ENCODE peak calls at places on chromosomes 16 and 17, in five cellular contexts. B is neural progenitor cell, Y is NAMALWA, I is prostate gland, N is skeletal muscle cell. C is an unnamed sample.

GRCh38 chr17:39677581-39678339 is 9.5 kb downstream of the PNMT start:
- DNase-seq in Y (no peak), I (no peak), B (no peak), N (no peak), C (no peak)

GRCh38 chr17:320139-320538 is 32.5 kb downstream of the RPH3AL start:
- DNase-seq in Y (no peak), N (no peak), B (no peak), I (no peak), C (no peak)

GRCh38 chr16:89473791-89474414 is 16.5 kb downstream of the ANKRD11 start:
- DNase-seq in B (no peak), I (no peak), N (peak; percentile 39), Y (no peak), C (no peak)

GRCh38 chr16:12386076-12386641 is 409.6 kb downstream of the SNX29 start:
- DNase-seq in Y (no peak), N (no peak), B (no peak), I (no peak), C (no peak)

GRCh38 chr17:59329558-59330313 is 1.7 kb upstream of the YPEL2 start:
- DNase-seq in Y (peak; percentile 85), N (peak; percentile 43), I (peak; percentile 40), B (peak; percentile 93), C (peak; percentile 64)

GRCh38 chr17:18889658-18890057 is 31.7 kb downstream of the PRPSAP2 start:
- DNase-seq in Y (no peak), N (no peak), B (no peak), I (no peak), C (no peak)

GRCh38 chr17:36592316-36592710 is 634 bp downstream of the DHRS11 start:
- DNase-seq in N (no peak), B (peak; percentile 66), I (no peak), Y (peak; percentile 29), C (no peak)

GRCh38 chr17:43118679-43119615 is 6.2 kb downstream of the BRCA1 start:
- DNase-seq in I (no peak), B (no peak), Y (no peak), N (no peak), C (no peak)

GRCh38 chr17:66373944-66374817 is 71.8 kb downstream of the PRKCA start:
- DNase-seq in N (no peak), I (no peak), B (peak; percentile 56), Y (no peak), C (no peak)

GRCh38 chr16:47037396-47037745 is 63.9 kb upstream of the DNAJA2 start:
- DNase-seq in Y (peak; percentile 21), N (no peak), B (peak; percentile 48), I (no peak), C (no peak)

GRCh38 chr17:17823433-17824118 is 13.2 kb downstream of the SREBF1 start:
- DNase-seq in Y (peak; percentile 80), B (peak; percentile 99), N (no peak), I (peak; percentile 85), C (no peak)

GRCh38 chr16:75927824-75928223 is 201.5 kb upstream of the CPHXL start:
- DNase-seq in Y (no peak), B (no peak), I (no peak), N (no peak), C (no peak)

GRCh38 chr17:50953831-50954601 is 87.9 kb upstream of the TOB1 start:
- DNase-seq in I (peak; percentile 85), B (peak; percentile 69), N (peak; percentile 86), Y (no peak), C (no peak)

GRCh38 chr17:40818733-40819527 is 3.5 kb downstream of the KRT10 start:
- DNase-seq in I (peak; percentile 62), N (no peak), Y (peak; percentile 76), B (peak; percentile 93), C (no peak)

GRCh38 chr16:81190667-81191066 is 47.8 kb upstream of the BCO1 start:
- DNase-seq in I (no peak), Y (no peak), N (no peak), B (no peak), C (no peak)

GRCh38 chr17:32697728-32698625 is 178.9 kb downstream of the MYO1D start:
- DNase-seq in N (no peak), B (no peak), I (no peak), Y (no peak), C (no peak)

GRCh38 chr17:82912571-82913089 is 72.8 kb upstream of the ZNF750 start:
- DNase-seq in B (no peak), Y (no peak), I (no peak), N (no peak), C (no peak)

GRCh38 chr17:48961516-48962233 is 6.7 kb downstream of the GIP start:
- DNase-seq in B (peak; percentile 56), N (no peak), I (no peak), Y (no peak), C (peak; percentile 17)

GRCh38 chr16:56354016-56354415 is 71.3 kb downstream of the AMFR start:
- DNase-seq in N (no peak), Y (no peak), I (no peak), B (no peak), C (no peak)

GRCh38 chr17:67359960-67360817 is 6.2 kb downstream of the PSMD12 start:
- DNase-seq in B (peak; percentile 35), Y (peak; percentile 66), N (no peak), I (no peak), C (no peak)

GRCh38 chr17:1720856-1721386 is 3.6 kb upstream of the WDR81 start:
- DNase-seq in N (no peak), B (peak; percentile 64), Y (peak; percentile 64), I (peak; percentile 56), C (no peak)

C was measured in GM04503.